ENCODE peak calls at places on chromosomes 13 and 19, in four cellular contexts. E, P, H and Q are unnamed samples.

GRCh38 chr19:48724796-48725753 is 5.5 kb upstream of the MAMSTR start:
- DNase-seq in E (no peak), P (peak; percentile 72), H (peak; percentile 73), Q (no peak)

GRCh38 chr13:86846501-86846900 is 824.7 kb upstream of the SLITRK5 start:
- DNase-seq in E (no peak), P (no peak), H (no peak), Q (peak; percentile 9)

GRCh38 chr19:15200575-15201364 is at the start of gene NOTCH3:
- DNase-seq in E (peak; percentile 40), P (no peak), H (peak; percentile 74), Q (no peak)

GRCh38 chr19:14091086-14091884 is 734 bp upstream of the SAMD1 start:
- DNase-seq in E (no peak), P (peak; percentile 80), H (peak; percentile 66), Q (peak; percentile 58)

GRCh38 chr19:6271251-6271650 is 8.5 kb downstream of the MLLT1 start:
- DNase-seq in E (peak; percentile 46), P (no peak), H (no peak), Q (no peak)

GRCh38 chr13:22848539-22849052 is 332.2 kb upstream of the SGCG start:
- DNase-seq in E (no peak), P (no peak), H (peak; percentile 14), Q (no peak)

GRCh38 chr13:99376924-99377323 is 69.7 kb upstream of the GPR183 start:
- DNase-seq in E (no peak), P (no peak), H (no peak), Q (no peak)

GRCh38 chr13:109145631-109146030 is 516.2 kb downstream of the MYO16 start:
- DNase-seq in E (no peak), P (peak; percentile 61), H (peak; percentile 81), Q (no peak)

GRCh38 chr13:73465629-73465974 is 406.8 kb downstream of the KLF5 start:
- DNase-seq in E (no peak), P (peak; percentile 5), H (peak; percentile 56), Q (no peak)

GRCh38 chr19:29784598-29785223 is 27.1 kb upstream of the CCNE1 start:
- DNase-seq in E (no peak), P (no peak), H (no peak), Q (no peak)

GRCh38 chr19:9406798-9407352 is 28.5 kb downstream of the ZNF266 start:
- DNase-seq in E (peak; percentile 87), P (peak; percentile 85), H (no peak), Q (peak; percentile 85)

GRCh38 chr13:111177803-111178389 is 62.8 kb downstream of the ARHGEF7 start:
- DNase-seq in E (no peak), P (no peak), H (no peak), Q (no peak)

GRCh38 chr19:57310792-57311191 is 9.5 kb upstream of the ZNF543 start:
- DNase-seq in E (no peak), P (no peak), H (no peak), Q (no peak)

GRCh38 chr13:108375772-108376171 is 106.3 kb downstream of the TNFSF13B start:
- DNase-seq in E (no peak), P (no peak), H (no peak), Q (no peak)

GRCh38 chr13:47990920-47991466 is 10.1 kb downstream of the SUCLA2 start:
- DNase-seq in E (no peak), P (no peak), H (peak; percentile 9), Q (no peak)

GRCh38 chr13:30792257-30793000 is 57.1 kb downstream of the ALOX5AP start:
- DNase-seq in E (peak; percentile 87), P (peak; percentile 75), H (peak; percentile 81), Q (peak; percentile 89)

GRCh38 chr13:51806571-51806970 is 2.6 kb upstream of the DHRS12 start:
- DNase-seq in E (no peak), P (no peak), H (no peak), Q (no peak)

GRCh38 chr13:105346141-105346766 is 1189.2 kb downstream of the EFNB2 start:
- DNase-seq in E (no peak), P (peak; percentile 9), H (peak; percentile 46), Q (no peak)

GRCh38 chr13:105307776-105308175 is 1227.7 kb downstream of the EFNB2 start:
- DNase-seq in E (no peak), P (no peak), H (no peak), Q (no peak)

GRCh38 chr19:14166448-14166847 is 30.1 kb upstream of the ASF1B start:
- DNase-seq in E (no peak), P (no peak), H (no peak), Q (no peak)

GRCh38 chr13:94776300-94776699 is 64.0 kb upstream of the SOX21 start:
- DNase-seq in E (no peak), P (no peak), H (no peak), Q (no peak)